ENCODE peak calls at places on chromosome 4, in seven cellular contexts. One of them, this sample, is unnamed.

GRCh38 chr4:96675420-96675819 is 835.5 kb downstream of the PDHA2 start:
- DNase-seq in left cardiac atrium: no peak
- DNase-seq in islet precursor cell: no peak
- DNase-seq in frontal cortex: no peak
- DNase-seq in PC-9: no peak
- DNase-seq in nucleus accumbens: no peak
- DNase-seq in NCI-H1092 treated with DMSO at 0.1 percent for 48 hours: no peak
- DNase-seq in this sample: no peak

GRCh38 chr4:80268081-80268823 is 1.8 kb downstream of the FGF5 start:
- DNase-seq in left cardiac atrium: no peak
- DNase-seq in islet precursor cell: no peak
- DNase-seq in frontal cortex: no peak
- DNase-seq in PC-9: no peak
- DNase-seq in nucleus accumbens: no peak
- DNase-seq in NCI-H1092 treated with DMSO at 0.1 percent for 48 hours: no peak
- DNase-seq in this sample: no peak

GRCh38 chr4:66791686-66792085 is 753.6 kb downstream of the CENPC start:
- DNase-seq in left cardiac atrium: no peak
- DNase-seq in islet precursor cell: no peak
- DNase-seq in frontal cortex: no peak
- DNase-seq in PC-9: no peak
- DNase-seq in nucleus accumbens: no peak
- DNase-seq in NCI-H1092 treated with DMSO at 0.1 percent for 48 hours: no peak
- DNase-seq in this sample: no peak

GRCh38 chr4:130395871-130396270 is 1299.9 kb downstream of the C4orf33 start:
- DNase-seq in left cardiac atrium: no peak
- DNase-seq in islet precursor cell: no peak
- DNase-seq in frontal cortex: no peak
- DNase-seq in PC-9: no peak
- DNase-seq in nucleus accumbens: no peak
- DNase-seq in NCI-H1092 treated with DMSO at 0.1 percent for 48 hours: no peak
- DNase-seq in this sample: no peak

GRCh38 chr4:158010346-158010745 is 162.5 kb downstream of the GASK1B start:
- DNase-seq in left cardiac atrium: no peak
- DNase-seq in islet precursor cell: no peak
- DNase-seq in frontal cortex: no peak
- DNase-seq in PC-9: no peak
- DNase-seq in nucleus accumbens: no peak
- DNase-seq in NCI-H1092 treated with DMSO at 0.1 percent for 48 hours: no peak
- DNase-seq in this sample: no peak

GRCh38 chr4:6256141-6256540 is 13.5 kb upstream of the WFS1 start:
- DNase-seq in left cardiac atrium: no peak
- DNase-seq in islet precursor cell: no peak
- DNase-seq in frontal cortex: no peak
- DNase-seq in PC-9: no peak
- DNase-seq in nucleus accumbens: no peak
- DNase-seq in NCI-H1092 treated with DMSO at 0.1 percent for 48 hours: no peak
- DNase-seq in this sample: no peak

GRCh38 chr4:41670530-41670929 is 78.0 kb downstream of the PHOX2B start:
- DNase-seq in left cardiac atrium: no peak
- DNase-seq in islet precursor cell: no peak
- DNase-seq in frontal cortex: no peak
- DNase-seq in PC-9: no peak
- DNase-seq in nucleus accumbens: peak
- DNase-seq in NCI-H1092 treated with DMSO at 0.1 percent for 48 hours: peak
- DNase-seq in this sample: no peak

GRCh38 chr4:38674206-38675144 is 10.5 kb downstream of the KLF3 start:
- DNase-seq in left cardiac atrium: no peak
- DNase-seq in islet precursor cell: peak
- DNase-seq in frontal cortex: no peak
- DNase-seq in PC-9: peak
- DNase-seq in nucleus accumbens: no peak
- DNase-seq in NCI-H1092 treated with DMSO at 0.1 percent for 48 hours: no peak
- DNase-seq in this sample: no peak

GRCh38 chr4:74524985-74525384 is 80.0 kb downstream of the AREG start:
- DNase-seq in left cardiac atrium: no peak
- DNase-seq in islet precursor cell: no peak
- DNase-seq in frontal cortex: no peak
- DNase-seq in PC-9: no peak
- DNase-seq in nucleus accumbens: no peak
- DNase-seq in NCI-H1092 treated with DMSO at 0.1 percent for 48 hours: no peak
- DNase-seq in this sample: no peak

GRCh38 chr4:139084425-139085093 is 69.0 kb downstream of the NOCT start:
- DNase-seq in left cardiac atrium: no peak
- DNase-seq in islet precursor cell: no peak
- DNase-seq in frontal cortex: no peak
- DNase-seq in PC-9: peak
- DNase-seq in nucleus accumbens: no peak
- DNase-seq in NCI-H1092 treated with DMSO at 0.1 percent for 48 hours: no peak
- DNase-seq in this sample: no peak

GRCh38 chr4:32824321-32824720 is 2104.2 kb downstream of the PCDH7 start:
- DNase-seq in left cardiac atrium: no peak
- DNase-seq in islet precursor cell: no peak
- DNase-seq in frontal cortex: no peak
- DNase-seq in PC-9: no peak
- DNase-seq in nucleus accumbens: no peak
- DNase-seq in NCI-H1092 treated with DMSO at 0.1 percent for 48 hours: no peak
- DNase-seq in this sample: no peak

GRCh38 chr4:72857787-72858186 is 211.7 kb downstream of the COX18 start:
- DNase-seq in left cardiac atrium: no peak
- DNase-seq in islet precursor cell: no peak
- DNase-seq in frontal cortex: no peak
- DNase-seq in PC-9: no peak
- DNase-seq in nucleus accumbens: no peak
- DNase-seq in NCI-H1092 treated with DMSO at 0.1 percent for 48 hours: no peak
- DNase-seq in this sample: no peak

GRCh38 chr4:14168919-14169318 is 541.4 kb upstream of the BOD1L1 start:
- DNase-seq in left cardiac atrium: peak
- DNase-seq in islet precursor cell: no peak
- DNase-seq in frontal cortex: no peak
- DNase-seq in PC-9: peak
- DNase-seq in nucleus accumbens: no peak
- DNase-seq in NCI-H1092 treated with DMSO at 0.1 percent for 48 hours: peak
- DNase-seq in this sample: no peak

GRCh38 chr4:183099537-183100297 is 660 bp downstream of the WWC2 start:
- DNase-seq in left cardiac atrium: peak
- DNase-seq in islet precursor cell: peak
- DNase-seq in frontal cortex: peak
- DNase-seq in PC-9: no peak
- DNase-seq in nucleus accumbens: peak
- DNase-seq in NCI-H1092 treated with DMSO at 0.1 percent for 48 hours: peak
- DNase-seq in this sample: no peak

GRCh38 chr4:7055111-7055989 is 12.2 kb downstream of the TADA2B start:
- DNase-seq in left cardiac atrium: peak
- DNase-seq in islet precursor cell: no peak
- DNase-seq in frontal cortex: no peak
- DNase-seq in PC-9: no peak
- DNase-seq in nucleus accumbens: no peak
- DNase-seq in NCI-H1092 treated with DMSO at 0.1 percent for 48 hours: no peak
- DNase-seq in this sample: no peak

GRCh38 chr4:25406081-25406692 is 29.1 kb downstream of the ANAPC4 start:
- DNase-seq in left cardiac atrium: no peak
- DNase-seq in islet precursor cell: no peak
- DNase-seq in frontal cortex: no peak
- DNase-seq in PC-9: no peak
- DNase-seq in nucleus accumbens: no peak
- DNase-seq in NCI-H1092 treated with DMSO at 0.1 percent for 48 hours: no peak
- DNase-seq in this sample: no peak

GRCh38 chr4:185202984-185203379 is 818 bp downstream of the CFAP97 start:
- DNase-seq in left cardiac atrium: no peak
- DNase-seq in islet precursor cell: no peak
- DNase-seq in frontal cortex: no peak
- DNase-seq in PC-9: no peak
- DNase-seq in nucleus accumbens: no peak
- DNase-seq in NCI-H1092 treated with DMSO at 0.1 percent for 48 hours: no peak
- DNase-seq in this sample: no peak

GRCh38 chr4:120692964-120693363 is 229.6 kb downstream of the PRDM5 start:
- DNase-seq in left cardiac atrium: no peak
- DNase-seq in islet precursor cell: peak
- DNase-seq in frontal cortex: no peak
- DNase-seq in PC-9: no peak
- DNase-seq in nucleus accumbens: no peak
- DNase-seq in NCI-H1092 treated with DMSO at 0.1 percent for 48 hours: no peak
- DNase-seq in this sample: no peak

GRCh38 chr4:8410641-8411271 is 29.8 kb downstream of the ACOX3 start:
- DNase-seq in left cardiac atrium: peak
- DNase-seq in islet precursor cell: peak
- DNase-seq in frontal cortex: peak
- DNase-seq in PC-9: peak
- DNase-seq in nucleus accumbens: no peak
- DNase-seq in NCI-H1092 treated with DMSO at 0.1 percent for 48 hours: peak
- DNase-seq in this sample: no peak

GRCh38 chr4:149784018-149784417 is 31.6 kb downstream of the IQCM start:
- DNase-seq in left cardiac atrium: no peak
- DNase-seq in islet precursor cell: no peak
- DNase-seq in frontal cortex: no peak
- DNase-seq in PC-9: no peak
- DNase-seq in nucleus accumbens: no peak
- DNase-seq in NCI-H1092 treated with DMSO at 0.1 percent for 48 hours: no peak
- DNase-seq in this sample: no peak

GRCh38 chr4:1870328-1870577 is 940 bp upstream of the NSD2 start:
- DNase-seq in left cardiac atrium: peak
- DNase-seq in islet precursor cell: peak
- DNase-seq in frontal cortex: peak
- DNase-seq in PC-9: peak
- DNase-seq in nucleus accumbens: peak
- DNase-seq in NCI-H1092 treated with DMSO at 0.1 percent for 48 hours: peak
- DNase-seq in this sample: peak

GRCh38 chr4:7880681-7881080 is 59.0 kb downstream of the AFAP1 start:
- DNase-seq in left cardiac atrium: no peak
- DNase-seq in islet precursor cell: no peak
- DNase-seq in frontal cortex: no peak
- DNase-seq in PC-9: no peak
- DNase-seq in nucleus accumbens: no peak
- DNase-seq in NCI-H1092 treated with DMSO at 0.1 percent for 48 hours: no peak
- DNase-seq in this sample: no peak

GRCh38 chr4:181597766-181598165 is 645.4 kb upstream of the TENM3 start:
- DNase-seq in left cardiac atrium: no peak
- DNase-seq in islet precursor cell: no peak
- DNase-seq in frontal cortex: no peak
- DNase-seq in PC-9: no peak
- DNase-seq in nucleus accumbens: no peak
- DNase-seq in NCI-H1092 treated with DMSO at 0.1 percent for 48 hours: no peak
- DNase-seq in this sample: no peak

GRCh38 chr4:151436093-151436518 is 27.1 kb downstream of the FHIP1A start:
- DNase-seq in left cardiac atrium: no peak
- DNase-seq in islet precursor cell: no peak
- DNase-seq in frontal cortex: no peak
- DNase-seq in PC-9: no peak
- DNase-seq in nucleus accumbens: no peak
- DNase-seq in NCI-H1092 treated with DMSO at 0.1 percent for 48 hours: no peak
- DNase-seq in this sample: no peak

GRCh38 chr4:182188622-182189021 is 54.6 kb upstream of the TENM3 start:
- DNase-seq in left cardiac atrium: no peak
- DNase-seq in islet precursor cell: no peak
- DNase-seq in frontal cortex: no peak
- DNase-seq in PC-9: no peak
- DNase-seq in nucleus accumbens: no peak
- DNase-seq in NCI-H1092 treated with DMSO at 0.1 percent for 48 hours: no peak
- DNase-seq in this sample: no peak

GRCh38 chr4:184453402-184454160 is 20.8 kb downstream of the IRF2 start:
- DNase-seq in left cardiac atrium: no peak
- DNase-seq in islet precursor cell: peak
- DNase-seq in frontal cortex: no peak
- DNase-seq in PC-9: peak
- DNase-seq in nucleus accumbens: no peak
- DNase-seq in NCI-H1092 treated with DMSO at 0.1 percent for 48 hours: no peak
- DNase-seq in this sample: no peak

GRCh38 chr4:86960557-86960959 is 25.7 kb downstream of the AFF1 start:
- DNase-seq in left cardiac atrium: no peak
- DNase-seq in islet precursor cell: no peak
- DNase-seq in frontal cortex: no peak
- DNase-seq in PC-9: no peak
- DNase-seq in nucleus accumbens: no peak
- DNase-seq in NCI-H1092 treated with DMSO at 0.1 percent for 48 hours: no peak
- DNase-seq in this sample: no peak

GRCh38 chr4:180542445-180543100 is 1700.6 kb upstream of the TENM3 start:
- DNase-seq in left cardiac atrium: no peak
- DNase-seq in islet precursor cell: no peak
- DNase-seq in frontal cortex: no peak
- DNase-seq in PC-9: no peak
- DNase-seq in nucleus accumbens: no peak
- DNase-seq in NCI-H1092 treated with DMSO at 0.1 percent for 48 hours: peak
- DNase-seq in this sample: no peak

GRCh38 chr4:70059149-70059548 is 8.9 kb downstream of the HTN1 start:
- DNase-seq in left cardiac atrium: no peak
- DNase-seq in islet precursor cell: no peak
- DNase-seq in frontal cortex: no peak
- DNase-seq in PC-9: no peak
- DNase-seq in nucleus accumbens: no peak
- DNase-seq in NCI-H1092 treated with DMSO at 0.1 percent for 48 hours: no peak
- DNase-seq in this sample: no peak

GRCh38 chr4:104966349-104967033 is 180.2 kb upstream of the TET2 start:
- DNase-seq in left cardiac atrium: no peak
- DNase-seq in islet precursor cell: no peak
- DNase-seq in frontal cortex: no peak
- DNase-seq in PC-9: peak
- DNase-seq in nucleus accumbens: no peak
- DNase-seq in NCI-H1092 treated with DMSO at 0.1 percent for 48 hours: no peak
- DNase-seq in this sample: no peak

GRCh38 chr4:145511913-145512522 is 30.4 kb downstream of the SMAD1 start:
- DNase-seq in left cardiac atrium: no peak
- DNase-seq in islet precursor cell: no peak
- DNase-seq in frontal cortex: no peak
- DNase-seq in PC-9: no peak
- DNase-seq in nucleus accumbens: no peak
- DNase-seq in NCI-H1092 treated with DMSO at 0.1 percent for 48 hours: no peak
- DNase-seq in this sample: no peak

GRCh38 chr4:64899563-64899962 is 490.3 kb upstream of the TECRL start:
- DNase-seq in left cardiac atrium: no peak
- DNase-seq in islet precursor cell: no peak
- DNase-seq in frontal cortex: no peak
- DNase-seq in PC-9: no peak
- DNase-seq in nucleus accumbens: no peak
- DNase-seq in NCI-H1092 treated with DMSO at 0.1 percent for 48 hours: no peak
- DNase-seq in this sample: no peak

GRCh38 chr4:187017156-187017555 is 293.5 kb upstream of the FAT1 start:
- DNase-seq in left cardiac atrium: no peak
- DNase-seq in islet precursor cell: no peak
- DNase-seq in frontal cortex: no peak
- DNase-seq in PC-9: no peak
- DNase-seq in nucleus accumbens: no peak
- DNase-seq in NCI-H1092 treated with DMSO at 0.1 percent for 48 hours: no peak
- DNase-seq in this sample: no peak

GRCh38 chr4:153499005-153499404 is 32.8 kb downstream of the TMEM131L start:
- DNase-seq in left cardiac atrium: no peak
- DNase-seq in islet precursor cell: no peak
- DNase-seq in frontal cortex: no peak
- DNase-seq in PC-9: no peak
- DNase-seq in nucleus accumbens: no peak
- DNase-seq in NCI-H1092 treated with DMSO at 0.1 percent for 48 hours: no peak
- DNase-seq in this sample: no peak